ENCODE peak calls at places on chromosomes 6 and 20, in ten cellular contexts. J is epithelial cell of proximal tubule, G is cardiac fibroblast, M is dorsolateral prefrontal cortex, E is B cell, U is AG10803, Z is tibial nerve, Q is mucosa of descending colon, T is GM13976, B is AG04450. C is an unnamed sample.

GRCh38 chr6:37549186-37549957 is 49.7 kb upstream of the CCDC167 start:
- DNase-seq in J (no peak), G (no peak), M (no peak), E (no peak), U (no peak), Z (no peak), Q (no peak), T (no peak), B (no peak), C (no peak)

GRCh38 chr6:22248513-22249308 is 48.1 kb downstream of the PRL start:
- DNase-seq in J (peak), G (peak), M (no peak), E (no peak), U (no peak), Z (no peak), Q (no peak), T (no peak), B (no peak), C (no peak)

GRCh38 chr20:38196592-38196991 is 31.5 kb upstream of the TGM2 start:
- DNase-seq in J (no peak), G (peak), M (no peak), E (no peak), U (peak), Z (peak), Q (no peak), T (no peak), B (no peak), C (peak)

GRCh38 chr20:29743101-29743931 is 1514.1 kb upstream of the DEFB115 start:
- DNase-seq in J (no peak), G (no peak), M (no peak), E (peak), U (no peak), Z (no peak), Q (no peak), T (no peak), B (no peak), C (no peak)

GRCh38 chr20:62191781-62192559 is 9.1 kb downstream of the MTG2 start:
- DNase-seq in J (no peak), G (no peak), M (no peak), E (no peak), U (no peak), Z (no peak), Q (no peak), T (no peak), B (no peak), C (no peak)

GRCh38 chr6:35583893-35584688 is 71.4 kb upstream of the TULP1 start:
- DNase-seq in J (no peak), G (peak), M (no peak), E (peak), U (peak), Z (peak), Q (no peak), T (peak), B (peak), C (peak)

GRCh38 chr6:132867055-132867454 is 52.7 kb downstream of the RPS12 start:
- DNase-seq in J (no peak), G (peak), M (no peak), E (no peak), U (no peak), Z (no peak), Q (no peak), T (no peak), B (no peak), C (no peak)

GRCh38 chr6:79413562-79414002 is 123.6 kb downstream of the LCA5 start:
- DNase-seq in J (no peak), G (peak), M (no peak), E (no peak), U (peak), Z (peak), Q (no peak), T (no peak), B (peak), C (no peak)

GRCh38 chr6:43669050-43669921 is 18.3 kb downstream of the MRPS18A start:
- DNase-seq in J (no peak), G (peak), M (peak), E (no peak), U (peak), Z (peak), Q (peak), T (no peak), B (no peak), C (peak)

GRCh38 chr6:104862456-104862855 is 2.7 kb upstream of the HACE1 start:
- DNase-seq in J (no peak), G (no peak), M (no peak), E (no peak), U (no peak), Z (no peak), Q (no peak), T (no peak), B (peak), C (no peak)

GRCh38 chr6:104860221-104860620 is 502 bp upstream of the HACE1 start:
- DNase-seq in J (no peak), G (no peak), M (no peak), E (no peak), U (no peak), Z (no peak), Q (no peak), T (no peak), B (no peak), C (no peak)

GRCh38 chr6:104855507-104855906 is 4.2 kb downstream of the HACE1 start:
- DNase-seq in J (no peak), G (peak), M (no peak), E (no peak), U (peak), Z (no peak), Q (no peak), T (no peak), B (no peak), C (no peak)

GRCh38 chr6:104859225-104860146 is at the start of gene HACE1:
- DNase-seq in J (no peak), G (peak), M (peak), E (peak), U (peak), Z (peak), Q (peak), T (peak), B (peak), C (peak)
- TF ChIP-seq CTCF in J (peak), G (no peak), M (peak), E (no peak), U (peak), Z (peak), Q (peak), T (no peak), B (peak), C (no peak)

GRCh38 chr6:41182069-41183034 is 18.6 kb downstream of the TREML2 start:
- DNase-seq in J (peak), G (peak), M (no peak), E (peak), U (peak), Z (no peak), Q (no peak), T (peak), B (peak), C (peak)
- TF ChIP-seq CTCF in J (peak), G (peak), M (no peak), E (peak), U (peak), Z (peak), Q (peak), T (peak), B (peak), C (peak)

GRCh38 chr20:49653925-49654324 is 59.8 kb downstream of the B4GALT5 start:
- DNase-seq in J (no peak), G (no peak), M (no peak), E (no peak), U (no peak), Z (no peak), Q (no peak), T (no peak), B (no peak), C (no peak)
- TF ChIP-seq CTCF in J (no peak), G (no peak), M (no peak), E (no peak), U (no peak), Z (no peak), Q (no peak), T (no peak), B (no peak), C (no peak)

DNA sequence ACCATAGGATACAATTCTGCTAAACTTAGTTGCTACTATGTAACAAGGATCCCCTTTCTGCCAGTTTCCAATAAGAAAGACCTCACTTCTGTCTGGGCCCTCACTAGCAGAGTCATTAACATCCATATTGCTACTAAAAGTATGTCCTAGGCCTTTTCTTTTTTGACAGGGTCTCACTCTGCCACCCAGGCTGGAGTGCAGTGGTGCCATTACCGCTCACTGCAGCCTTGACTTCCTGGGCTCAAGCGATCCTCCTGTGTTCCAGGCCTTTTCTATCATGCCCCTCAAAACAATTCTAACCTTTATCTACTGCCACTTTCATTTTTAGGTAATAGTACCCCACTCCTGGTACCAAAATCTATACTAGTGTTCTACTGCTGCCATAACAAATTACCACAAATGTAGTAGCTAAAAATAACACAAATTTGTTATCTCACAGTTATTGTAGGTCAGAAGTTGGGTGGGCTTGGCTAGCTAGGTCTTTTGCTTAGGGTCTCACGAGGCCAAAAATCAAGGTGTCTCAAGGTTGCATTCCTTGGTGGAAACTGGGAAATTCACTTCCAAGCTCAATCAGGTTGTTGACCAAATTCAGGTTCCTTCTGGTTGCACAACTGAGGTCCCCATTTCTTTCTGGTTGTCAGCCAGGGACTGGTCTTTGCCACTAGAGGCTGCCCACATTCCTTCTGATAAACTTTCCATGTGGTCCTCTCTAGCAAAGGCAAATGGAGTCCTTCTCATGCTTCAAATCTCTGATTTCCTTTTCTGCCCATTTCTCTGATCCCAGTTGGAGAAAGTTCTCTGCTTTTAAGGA is 3.0 kb downstream of the CSNK2A1 start:
- DNase-seq in J (no peak), G (no peak), M (no peak), E (no peak), U (no peak), Z (no peak), Q (no peak), T (no peak), B (no peak), C (no peak)
- TF ChIP-seq CTCF in J (peak), G (no peak), M (no peak), E (no peak), U (no peak), Z (no peak), Q (no peak), T (no peak), B (no peak), C (no peak)

GRCh38 chr6:157615411-157615763 is 207.7 kb upstream of the SNX9 start:
- DNase-seq in J (no peak), G (peak), M (no peak), E (peak), U (peak), Z (no peak), Q (peak), T (no peak), B (no peak), C (no peak)
- TF ChIP-seq CTCF in J (peak), G (no peak), M (peak), E (no peak), U (no peak), Z (no peak), Q (no peak), T (no peak), B (peak), C (no peak)

DNA sequence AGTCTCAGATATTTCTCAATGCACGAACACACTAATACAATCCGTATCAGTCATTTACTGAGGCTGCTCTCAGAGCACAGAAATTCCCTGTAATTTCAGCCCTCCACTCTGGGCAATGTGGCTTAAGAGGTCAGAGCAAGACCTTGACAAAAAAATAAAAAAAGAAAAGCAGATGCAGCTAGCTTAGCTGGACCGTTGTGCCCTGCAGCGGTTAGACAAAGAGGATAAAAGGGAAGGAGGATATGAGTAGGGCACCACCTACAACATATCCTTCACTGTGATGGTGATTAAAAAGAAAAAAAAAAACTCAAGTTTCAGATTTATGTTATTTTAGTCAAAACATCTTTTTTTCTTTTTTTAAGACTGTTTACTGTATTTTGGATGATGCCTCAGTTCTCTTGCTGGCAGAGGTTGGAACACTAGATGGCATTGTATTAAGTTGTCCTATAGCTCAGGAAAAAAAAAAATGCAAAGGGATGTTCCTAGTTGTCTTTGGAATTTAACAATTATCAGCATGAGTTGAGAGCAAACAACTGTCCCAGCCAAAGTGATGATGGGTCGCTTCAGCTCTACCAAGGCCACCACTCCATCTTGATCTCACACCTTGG is 59.9 kb downstream of the ANKEF1 start:
- DNase-seq in J (no peak), G (peak), M (no peak), E (no peak), U (no peak), Z (no peak), Q (no peak), T (no peak), B (no peak), C (no peak)
- TF ChIP-seq CTCF in J (peak), G (peak), M (no peak), E (no peak), U (peak), Z (no peak), Q (no peak), T (no peak), B (no peak), C (no peak)

DNA sequence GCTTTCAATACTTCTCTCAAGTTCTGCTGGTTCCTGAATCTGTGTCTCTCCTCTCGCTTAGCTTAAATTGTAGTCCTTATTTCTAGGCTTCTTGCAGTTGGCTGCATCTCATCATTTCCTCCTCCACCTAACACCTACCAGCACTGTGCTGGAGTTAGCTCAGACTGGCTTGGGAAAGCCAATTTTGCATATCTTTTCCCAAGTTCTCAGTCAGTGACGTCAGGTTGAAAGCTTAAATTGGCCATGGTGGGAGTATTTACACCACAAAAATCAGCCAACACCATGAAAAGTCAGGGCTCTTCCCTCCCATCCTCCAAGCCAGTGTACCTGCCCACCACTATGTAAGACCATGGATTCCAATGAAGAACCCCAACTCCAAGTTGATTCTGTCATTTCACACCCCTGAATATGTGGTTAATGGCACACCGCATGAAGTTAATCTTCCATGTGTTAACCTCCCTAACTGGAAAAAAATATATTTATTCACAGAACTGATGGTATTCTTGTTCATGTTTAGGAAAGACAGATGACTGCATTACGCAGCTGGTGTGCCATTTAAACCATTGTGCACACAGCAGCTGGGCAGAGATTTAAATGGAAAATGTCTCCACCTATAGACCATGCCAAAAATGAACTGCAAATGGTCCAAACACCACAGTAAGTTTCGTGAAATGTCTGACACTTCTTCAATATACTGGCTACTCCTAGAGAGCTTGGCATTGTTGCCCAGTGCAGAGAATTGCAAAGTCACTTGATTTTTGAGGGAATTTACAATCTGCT is 274.1 kb upstream of the MAP3K7 start:
- DNase-seq in J (no peak), G (no peak), M (no peak), E (no peak), U (no peak), Z (no peak), Q (no peak), T (peak), B (no peak), C (no peak)
- TF ChIP-seq CTCF in J (no peak), G (no peak), M (no peak), E (no peak), U (peak), Z (no peak), Q (no peak), T (no peak), B (peak), C (no peak)

C was measured in thyroid gland.